ENCODE peak calls at places on chromosomes 13 and 19, in eight cellular contexts. One of them, this sample, is unnamed.

GRCh38 chr19:44306283-44306682 is 1.5 kb upstream of the ZNF235 start:
- DNase-seq in heart right ventricle: no peak
- DNase-seq in IMR-90: no peak
- DNase-seq in C1 segment of cervical spinal cord: no peak
- DNase-seq in kidney glomerular epithelial cell: no peak
- DNase-seq in progenitor cell of endocrine pancreas: no peak
- DNase-seq in GM18507: no peak
- DNase-seq in cardiac muscle cell: no peak
- DNase-seq in this sample: no peak

GRCh38 chr13:28355046-28355821 is 139.7 kb downstream of the FLT1 start:
- DNase-seq in heart right ventricle: no peak
- DNase-seq in IMR-90: no peak
- DNase-seq in C1 segment of cervical spinal cord: no peak
- DNase-seq in kidney glomerular epithelial cell: no peak
- DNase-seq in progenitor cell of endocrine pancreas: no peak
- DNase-seq in GM18507: no peak
- DNase-seq in cardiac muscle cell: no peak
- DNase-seq in this sample: no peak

GRCh38 chr19:4974855-4975469 is 6.0 kb downstream of the KDM4B start:
- DNase-seq in heart right ventricle: no peak
- DNase-seq in IMR-90: no peak
- DNase-seq in C1 segment of cervical spinal cord: no peak
- DNase-seq in kidney glomerular epithelial cell: no peak
- DNase-seq in progenitor cell of endocrine pancreas: no peak
- DNase-seq in GM18507: no peak
- DNase-seq in cardiac muscle cell: no peak
- DNase-seq in this sample: no peak

GRCh38 chr13:27857271-27857670 is 62.5 kb upstream of the PDX1 start:
- DNase-seq in heart right ventricle: no peak
- DNase-seq in IMR-90: no peak
- DNase-seq in C1 segment of cervical spinal cord: no peak
- DNase-seq in kidney glomerular epithelial cell: no peak
- DNase-seq in progenitor cell of endocrine pancreas: no peak
- DNase-seq in GM18507: no peak
- DNase-seq in cardiac muscle cell: no peak
- DNase-seq in this sample: no peak

GRCh38 chr19:5292843-5293606 is 47.6 kb downstream of the PTPRS start:
- DNase-seq in heart right ventricle: peak
- DNase-seq in IMR-90: peak
- DNase-seq in C1 segment of cervical spinal cord: peak
- DNase-seq in kidney glomerular epithelial cell: peak
- DNase-seq in progenitor cell of endocrine pancreas: peak
- DNase-seq in GM18507: peak
- DNase-seq in cardiac muscle cell: peak
- DNase-seq in this sample: peak

GRCh38 chr13:80214050-80214449 is 126.9 kb downstream of the SPRY2 start:
- DNase-seq in heart right ventricle: no peak
- DNase-seq in IMR-90: no peak
- DNase-seq in C1 segment of cervical spinal cord: no peak
- DNase-seq in kidney glomerular epithelial cell: no peak
- DNase-seq in progenitor cell of endocrine pancreas: no peak
- DNase-seq in GM18507: no peak
- DNase-seq in cardiac muscle cell: no peak
- DNase-seq in this sample: no peak

GRCh38 chr19:47661571-47661970 is 51.7 kb upstream of the EHD2 start:
- DNase-seq in heart right ventricle: no peak
- DNase-seq in IMR-90: no peak
- DNase-seq in C1 segment of cervical spinal cord: no peak
- DNase-seq in kidney glomerular epithelial cell: no peak
- DNase-seq in progenitor cell of endocrine pancreas: no peak
- DNase-seq in GM18507: no peak
- DNase-seq in cardiac muscle cell: peak
- DNase-seq in this sample: peak

GRCh38 chr19:7505682-7506384 is 10.1 kb upstream of the ZNF358 start:
- DNase-seq in heart right ventricle: no peak
- DNase-seq in IMR-90: no peak
- DNase-seq in C1 segment of cervical spinal cord: no peak
- DNase-seq in kidney glomerular epithelial cell: peak
- DNase-seq in progenitor cell of endocrine pancreas: no peak
- DNase-seq in GM18507: no peak
- DNase-seq in cardiac muscle cell: no peak
- DNase-seq in this sample: no peak

GRCh38 chr13:58883405-58883804 is 1251.9 kb downstream of the PCDH17 start:
- DNase-seq in heart right ventricle: no peak
- DNase-seq in IMR-90: no peak
- DNase-seq in C1 segment of cervical spinal cord: no peak
- DNase-seq in kidney glomerular epithelial cell: no peak
- DNase-seq in progenitor cell of endocrine pancreas: no peak
- DNase-seq in GM18507: no peak
- DNase-seq in cardiac muscle cell: no peak
- DNase-seq in this sample: no peak

GRCh38 chr13:46392967-46393366 is 5.9 kb upstream of the RUBCNL start:
- DNase-seq in heart right ventricle: no peak
- DNase-seq in IMR-90: no peak
- DNase-seq in C1 segment of cervical spinal cord: no peak
- DNase-seq in kidney glomerular epithelial cell: peak
- DNase-seq in progenitor cell of endocrine pancreas: no peak
- DNase-seq in GM18507: no peak
- DNase-seq in cardiac muscle cell: no peak
- DNase-seq in this sample: no peak

GRCh38 chr19:30059741-30060140 is 117.7 kb downstream of the URI1 start:
- DNase-seq in heart right ventricle: no peak
- DNase-seq in IMR-90: no peak
- DNase-seq in C1 segment of cervical spinal cord: no peak
- DNase-seq in kidney glomerular epithelial cell: no peak
- DNase-seq in progenitor cell of endocrine pancreas: no peak
- DNase-seq in GM18507: no peak
- DNase-seq in cardiac muscle cell: no peak
- DNase-seq in this sample: no peak

GRCh38 chr19:6739884-6740588 is 556 bp downstream of the TRIP10 start:
- DNase-seq in heart right ventricle: peak
- DNase-seq in IMR-90: no peak
- DNase-seq in C1 segment of cervical spinal cord: no peak
- DNase-seq in kidney glomerular epithelial cell: no peak
- DNase-seq in progenitor cell of endocrine pancreas: no peak
- DNase-seq in GM18507: no peak
- DNase-seq in cardiac muscle cell: no peak
- DNase-seq in this sample: peak

GRCh38 chr13:25675060-25675459 is 303.3 kb downstream of the ATP8A2 start:
- DNase-seq in heart right ventricle: no peak
- DNase-seq in IMR-90: no peak
- DNase-seq in C1 segment of cervical spinal cord: no peak
- DNase-seq in kidney glomerular epithelial cell: no peak
- DNase-seq in progenitor cell of endocrine pancreas: no peak
- DNase-seq in GM18507: no peak
- DNase-seq in cardiac muscle cell: no peak
- DNase-seq in this sample: no peak

GRCh38 chr19:1540353-1540925 is 16.6 kb downstream of the PLK5 start:
- DNase-seq in heart right ventricle: no peak
- DNase-seq in IMR-90: no peak
- DNase-seq in C1 segment of cervical spinal cord: no peak
- DNase-seq in kidney glomerular epithelial cell: no peak
- DNase-seq in progenitor cell of endocrine pancreas: no peak
- DNase-seq in GM18507: no peak
- DNase-seq in cardiac muscle cell: no peak
- DNase-seq in this sample: no peak

GRCh38 chr13:41196620-41197019 is 2.3 kb upstream of the KBTBD7 start:
- DNase-seq in heart right ventricle: no peak
- DNase-seq in IMR-90: no peak
- DNase-seq in C1 segment of cervical spinal cord: no peak
- DNase-seq in kidney glomerular epithelial cell: no peak
- DNase-seq in progenitor cell of endocrine pancreas: no peak
- DNase-seq in GM18507: no peak
- DNase-seq in cardiac muscle cell: peak
- DNase-seq in this sample: peak

GRCh38 chr13:36431204-36432105 is 840 bp upstream of the CCNA1 start:
- DNase-seq in heart right ventricle: no peak
- DNase-seq in IMR-90: no peak
- DNase-seq in C1 segment of cervical spinal cord: no peak
- DNase-seq in kidney glomerular epithelial cell: no peak
- DNase-seq in progenitor cell of endocrine pancreas: peak
- DNase-seq in GM18507: no peak
- DNase-seq in cardiac muscle cell: no peak
- DNase-seq in this sample: peak

GRCh38 chr13:59672445-59672844 is 491.3 kb downstream of the DIAPH3 start:
- DNase-seq in heart right ventricle: no peak
- DNase-seq in IMR-90: no peak
- DNase-seq in C1 segment of cervical spinal cord: no peak
- DNase-seq in kidney glomerular epithelial cell: no peak
- DNase-seq in progenitor cell of endocrine pancreas: no peak
- DNase-seq in GM18507: no peak
- DNase-seq in cardiac muscle cell: no peak
- DNase-seq in this sample: no peak

GRCh38 chr19:35872180-35872579 is 3.8 kb downstream of the APLP1 start:
- DNase-seq in heart right ventricle: no peak
- DNase-seq in IMR-90: no peak
- DNase-seq in C1 segment of cervical spinal cord: no peak
- DNase-seq in kidney glomerular epithelial cell: no peak
- DNase-seq in progenitor cell of endocrine pancreas: no peak
- DNase-seq in GM18507: no peak
- DNase-seq in cardiac muscle cell: no peak
- DNase-seq in this sample: no peak

GRCh38 chr13:109567315-109567714 is 219.1 kb downstream of the IRS2 start:
- DNase-seq in heart right ventricle: no peak
- DNase-seq in IMR-90: no peak
- DNase-seq in C1 segment of cervical spinal cord: no peak
- DNase-seq in kidney glomerular epithelial cell: no peak
- DNase-seq in progenitor cell of endocrine pancreas: no peak
- DNase-seq in GM18507: no peak
- DNase-seq in cardiac muscle cell: peak
- DNase-seq in this sample: no peak

GRCh38 chr19:1252818-1253513 is 4.6 kb downstream of the MIDN start:
- DNase-seq in heart right ventricle: peak
- DNase-seq in IMR-90: peak
- DNase-seq in C1 segment of cervical spinal cord: peak
- DNase-seq in kidney glomerular epithelial cell: peak
- DNase-seq in progenitor cell of endocrine pancreas: no peak
- DNase-seq in GM18507: no peak
- DNase-seq in cardiac muscle cell: peak
- DNase-seq in this sample: peak

GRCh38 chr13:97249093-97249787 is 27.1 kb downstream of the MBNL2 start:
- DNase-seq in heart right ventricle: no peak
- DNase-seq in IMR-90: no peak
- DNase-seq in C1 segment of cervical spinal cord: no peak
- DNase-seq in kidney glomerular epithelial cell: no peak
- DNase-seq in progenitor cell of endocrine pancreas: no peak
- DNase-seq in GM18507: no peak
- DNase-seq in cardiac muscle cell: peak
- DNase-seq in this sample: no peak

GRCh38 chr13:48776396-48776795 is 122.7 kb downstream of the CYSLTR2 start:
- DNase-seq in heart right ventricle: no peak
- DNase-seq in IMR-90: peak
- DNase-seq in C1 segment of cervical spinal cord: no peak
- DNase-seq in kidney glomerular epithelial cell: no peak
- DNase-seq in progenitor cell of endocrine pancreas: no peak
- DNase-seq in GM18507: no peak
- DNase-seq in cardiac muscle cell: no peak
- DNase-seq in this sample: no peak

This sample was measured in NB4.